ENCODE peak calls at places on chromosome 9, in five cellular contexts. W, E, K, S and P are unnamed samples.

GRCh38 chr9:77158772-77159513 is 18.4 kb upstream of the VPS13A start:
- DNase-seq in W (peak), E (no peak), K (no peak), S (no peak), P (no peak)

GRCh38 chr9:129761901-129762359 is 9.1 kb upstream of the PTGES start:
- DNase-seq in W (peak), E (no peak), K (peak), S (no peak), P (no peak)

GRCh38 chr9:82363666-82364065 is 375.1 kb downstream of the SPATA31D1 start:
- DNase-seq in W (no peak), E (no peak), K (no peak), S (no peak), P (no peak)

GRCh38 chr9:87816041-87816440 is 66.6 kb upstream of the SPATA31E1 start:
- DNase-seq in W (peak), E (no peak), K (no peak), S (no peak), P (peak)

GRCh38 chr9:90880669-90881068 is 79.0 kb downstream of the SYK start:
- DNase-seq in W (no peak), E (no peak), K (no peak), S (peak), P (no peak)

GRCh38 chr9:106758911-106759310 is 104.1 kb upstream of the ZNF462 start:
- DNase-seq in W (peak), E (no peak), K (no peak), S (no peak), P (no peak)

GRCh38 chr9:100287186-100287585 is 65.6 kb downstream of the TEX10 start:
- DNase-seq in W (no peak), E (no peak), K (no peak), S (no peak), P (no peak)

GRCh38 chr9:32741706-32742105 is 41.6 kb upstream of the TMEM215 start:
- DNase-seq in W (peak), E (no peak), K (no peak), S (no peak), P (no peak)